ENCODE peak calls at places on chromosomes 6 and 20, in five cellular contexts. One of them, this sample, is unnamed.

GRCh38 chr20:44326391-44327159 is 10.3 kb upstream of the R3HDML start:
- ATAC-seq in naive B cell: no peak
- ATAC-seq in lower lobe of right lung: peak
- ATAC-seq in stimulated activated naive CD8-positive, alpha-beta T cell treated with anti-CD3 and anti-CD28 coated beads, Interleukin-15, Interleukin-2, amounts not matched to agents 100 U/mL and 50 U/mL, for 24 hours: peak
- ATAC-seq in RWPE2: peak
- ATAC-seq in this sample: peak

GRCh38 chr6:121890307-121890910 is 455.0 kb downstream of the GJA1 start:
- ATAC-seq in lower lobe of right lung: no peak
- ATAC-seq in naive B cell: no peak
- ATAC-seq in RWPE2: no peak
- ATAC-seq in stimulated activated naive CD8-positive, alpha-beta T cell treated with anti-CD3 and anti-CD28 coated beads, Interleukin-15, Interleukin-2, amounts not matched to agents 100 U/mL and 50 U/mL, for 24 hours: no peak
- ATAC-seq in this sample: no peak

GRCh38 chr6:14660767-14661166 is 543.2 kb downstream of the CD83 start:
- ATAC-seq in RWPE2: no peak
- ATAC-seq in naive B cell: peak
- ATAC-seq in lower lobe of right lung: no peak
- ATAC-seq in stimulated activated naive CD8-positive, alpha-beta T cell treated with anti-CD3 and anti-CD28 coated beads, Interleukin-15, Interleukin-2, amounts not matched to agents 100 U/mL and 50 U/mL, for 24 hours: no peak
- ATAC-seq in this sample: peak

GRCh38 chr6:128068110-128068460 is 167.2 kb upstream of the THEMIS start:
- ATAC-seq in RWPE2: no peak
- ATAC-seq in stimulated activated naive CD8-positive, alpha-beta T cell treated with anti-CD3 and anti-CD28 coated beads, Interleukin-15, Interleukin-2, amounts not matched to agents 100 U/mL and 50 U/mL, for 24 hours: no peak
- ATAC-seq in lower lobe of right lung: no peak
- ATAC-seq in naive B cell: no peak
- ATAC-seq in this sample: no peak

GRCh38 chr20:10524034-10524476 is 89.0 kb downstream of the SLX4IP start:
- ATAC-seq in naive B cell: no peak
- ATAC-seq in RWPE2: no peak
- ATAC-seq in stimulated activated naive CD8-positive, alpha-beta T cell treated with anti-CD3 and anti-CD28 coated beads, Interleukin-15, Interleukin-2, amounts not matched to agents 100 U/mL and 50 U/mL, for 24 hours: no peak
- ATAC-seq in lower lobe of right lung: peak
- ATAC-seq in this sample: no peak

GRCh38 chr20:8076505-8077498 is 55.3 kb upstream of the PLCB1 start:
- ATAC-seq in lower lobe of right lung: no peak
- ATAC-seq in RWPE2: no peak
- ATAC-seq in naive B cell: no peak
- ATAC-seq in stimulated activated naive CD8-positive, alpha-beta T cell treated with anti-CD3 and anti-CD28 coated beads, Interleukin-15, Interleukin-2, amounts not matched to agents 100 U/mL and 50 U/mL, for 24 hours: no peak
- ATAC-seq in this sample: no peak

GRCh38 chr20:61954276-61955021 is 111.2 kb downstream of the TAF4 start:
- ATAC-seq in RWPE2: no peak
- ATAC-seq in lower lobe of right lung: no peak
- ATAC-seq in naive B cell: no peak
- ATAC-seq in stimulated activated naive CD8-positive, alpha-beta T cell treated with anti-CD3 and anti-CD28 coated beads, Interleukin-15, Interleukin-2, amounts not matched to agents 100 U/mL and 50 U/mL, for 24 hours: no peak
- ATAC-seq in this sample: no peak

GRCh38 chr20:50467618-50468373 is 42.4 kb upstream of the PTPN1 start:
- ATAC-seq in lower lobe of right lung: no peak
- ATAC-seq in naive B cell: peak
- ATAC-seq in RWPE2: peak
- ATAC-seq in stimulated activated naive CD8-positive, alpha-beta T cell treated with anti-CD3 and anti-CD28 coated beads, Interleukin-15, Interleukin-2, amounts not matched to agents 100 U/mL and 50 U/mL, for 24 hours: no peak
- ATAC-seq in this sample: no peak

GRCh38 chr20:61514805-61515505 is 262.9 kb downstream of the CDH4 start:
- ATAC-seq in stimulated activated naive CD8-positive, alpha-beta T cell treated with anti-CD3 and anti-CD28 coated beads, Interleukin-15, Interleukin-2, amounts not matched to agents 100 U/mL and 50 U/mL, for 24 hours: no peak
- ATAC-seq in naive B cell: no peak
- ATAC-seq in lower lobe of right lung: no peak
- ATAC-seq in RWPE2: no peak
- ATAC-seq in this sample: no peak

GRCh38 chr6:109073344-109074235 is 21.1 kb downstream of the SESN1 start:
- ATAC-seq in RWPE2: no peak
- ATAC-seq in stimulated activated naive CD8-positive, alpha-beta T cell treated with anti-CD3 and anti-CD28 coated beads, Interleukin-15, Interleukin-2, amounts not matched to agents 100 U/mL and 50 U/mL, for 24 hours: no peak
- ATAC-seq in naive B cell: peak
- ATAC-seq in lower lobe of right lung: peak
- ATAC-seq in this sample: peak

GRCh38 chr20:62816879-62817873 is at the start of gene COL9A3:
- ATAC-seq in lower lobe of right lung: no peak
- ATAC-seq in stimulated activated naive CD8-positive, alpha-beta T cell treated with anti-CD3 and anti-CD28 coated beads, Interleukin-15, Interleukin-2, amounts not matched to agents 100 U/mL and 50 U/mL, for 24 hours: no peak
- ATAC-seq in naive B cell: peak
- ATAC-seq in RWPE2: no peak
- ATAC-seq in this sample: no peak

GRCh38 chr6:152462716-152463115 is 174.4 kb downstream of the SYNE1 start:
- ATAC-seq in lower lobe of right lung: no peak
- ATAC-seq in naive B cell: no peak
- ATAC-seq in RWPE2: no peak
- ATAC-seq in stimulated activated naive CD8-positive, alpha-beta T cell treated with anti-CD3 and anti-CD28 coated beads, Interleukin-15, Interleukin-2, amounts not matched to agents 100 U/mL and 50 U/mL, for 24 hours: no peak
- ATAC-seq in this sample: no peak

GRCh38 chr6:164107297-164107995 is 692.9 kb downstream of the QKI start:
- ATAC-seq in stimulated activated naive CD8-positive, alpha-beta T cell treated with anti-CD3 and anti-CD28 coated beads, Interleukin-15, Interleukin-2, amounts not matched to agents 100 U/mL and 50 U/mL, for 24 hours: no peak
- ATAC-seq in RWPE2: no peak
- ATAC-seq in lower lobe of right lung: no peak
- ATAC-seq in naive B cell: no peak
- ATAC-seq in this sample: no peak

GRCh38 chr6:1322725-1323219 is 10.9 kb downstream of the FOXQ1 start:
- ATAC-seq in stimulated activated naive CD8-positive, alpha-beta T cell treated with anti-CD3 and anti-CD28 coated beads, Interleukin-15, Interleukin-2, amounts not matched to agents 100 U/mL and 50 U/mL, for 24 hours: no peak
- ATAC-seq in naive B cell: no peak
- ATAC-seq in RWPE2: no peak
- ATAC-seq in lower lobe of right lung: peak
- ATAC-seq in this sample: no peak

GRCh38 chr20:38633577-38634093 is 32.0 kb downstream of the ARHGAP40 start:
- ATAC-seq in stimulated activated naive CD8-positive, alpha-beta T cell treated with anti-CD3 and anti-CD28 coated beads, Interleukin-15, Interleukin-2, amounts not matched to agents 100 U/mL and 50 U/mL, for 24 hours: peak
- ATAC-seq in RWPE2: peak
- ATAC-seq in naive B cell: peak
- ATAC-seq in lower lobe of right lung: peak
- ATAC-seq in this sample: peak

This sample was measured in stimulated activated memory B cell treated with anti-CD40 and anti-IgM and Interleukin-4, amounts not matched to agents 10 μg/mL and 1 μg/mL and 100 μg/mL, for 72 hours.